ENCODE peak calls at places on chromosomes 4 and X, in six cellular contexts. One of them, this sample, is unnamed.

GRCh38 chr4:18022572-18023039 is 1.1 kb upstream of the LCORL start:
- DNase-seq in AG10803: no peak
- DNase-seq in RWPE1: no peak
- DNase-seq in neural crest cell: no peak
- DNase-seq in WERI-Rb-1: peak
- DNase-seq in nephron progenitor cell: no peak
- DNase-seq in this sample: no peak

GRCh38 chrX:7943600-7944245 is 16.5 kb upstream of the PNPLA4 start:
- DNase-seq in AG10803: no peak
- DNase-seq in WERI-Rb-1: no peak
- DNase-seq in neural crest cell: no peak
- DNase-seq in RWPE1: peak
- DNase-seq in nephron progenitor cell: no peak
- DNase-seq in this sample: no peak

GRCh38 chr4:146381263-146381872 is 140.4 kb downstream of the SLC10A7 start:
- DNase-seq in RWPE1: no peak
- DNase-seq in AG10803: no peak
- DNase-seq in nephron progenitor cell: no peak
- DNase-seq in WERI-Rb-1: no peak
- DNase-seq in neural crest cell: no peak
- DNase-seq in this sample: no peak

GRCh38 chr4:99159699-99160098 is 15.6 kb upstream of the ADH4 start:
- DNase-seq in nephron progenitor cell: no peak
- DNase-seq in neural crest cell: no peak
- DNase-seq in WERI-Rb-1: no peak
- DNase-seq in AG10803: peak
- DNase-seq in RWPE1: no peak
- DNase-seq in this sample: no peak

GRCh38 chrX:18394477-18394876 is 30.9 kb upstream of the CDKL5 start:
- DNase-seq in nephron progenitor cell: no peak
- DNase-seq in neural crest cell: no peak
- DNase-seq in WERI-Rb-1: no peak
- DNase-seq in RWPE1: no peak
- DNase-seq in AG10803: no peak
- DNase-seq in this sample: no peak

GRCh38 chr4:118351851-118352827 is 664 bp downstream of the PRSS12 start:
- DNase-seq in WERI-Rb-1: peak
- DNase-seq in AG10803: no peak
- DNase-seq in nephron progenitor cell: peak
- DNase-seq in RWPE1: peak
- DNase-seq in neural crest cell: peak
- DNase-seq in this sample: peak

GRCh38 chrX:115344885-115345653 is 55.6 kb downstream of the LUZP4 start:
- DNase-seq in AG10803: peak
- DNase-seq in WERI-Rb-1: peak
- DNase-seq in neural crest cell: no peak
- DNase-seq in nephron progenitor cell: peak
- DNase-seq in RWPE1: peak
- DNase-seq in this sample: peak

GRCh38 chrX:153744210-153745066 is 19.6 kb upstream of the PLXNB3 start:
- DNase-seq in neural crest cell: peak
- DNase-seq in WERI-Rb-1: peak
- DNase-seq in AG10803: no peak
- DNase-seq in nephron progenitor cell: peak
- DNase-seq in RWPE1: no peak
- DNase-seq in this sample: no peak

GRCh38 chrX:139429913-139430312 is 100.6 kb upstream of the F9 start:
- DNase-seq in WERI-Rb-1: no peak
- DNase-seq in RWPE1: no peak
- DNase-seq in nephron progenitor cell: no peak
- DNase-seq in neural crest cell: no peak
- DNase-seq in AG10803: peak
- DNase-seq in this sample: no peak
- TF ChIP-seq CTCF in WERI-Rb-1: no peak
- TF ChIP-seq CTCF in RWPE1: no peak
- TF ChIP-seq CTCF in nephron progenitor cell: no peak
- TF ChIP-seq CTCF in neural crest cell: peak
- TF ChIP-seq CTCF in AG10803: peak
- TF ChIP-seq CTCF in this sample: no peak

GRCh38 chr4:163673848-163674702 is 179.6 kb downstream of the TMA16 start:
- DNase-seq in RWPE1: no peak
- DNase-seq in nephron progenitor cell: no peak
- DNase-seq in WERI-Rb-1: no peak
- DNase-seq in neural crest cell: no peak
- DNase-seq in AG10803: no peak
- DNase-seq in this sample: no peak

GRCh38 chr4:163672751-163673150 is 178.3 kb downstream of the TMA16 start:
- DNase-seq in RWPE1: no peak
- DNase-seq in nephron progenitor cell: no peak
- DNase-seq in neural crest cell: no peak
- DNase-seq in WERI-Rb-1: peak
- DNase-seq in AG10803: no peak
- DNase-seq in this sample: no peak
- TF ChIP-seq CTCF in RWPE1: no peak
- TF ChIP-seq CTCF in nephron progenitor cell: no peak
- TF ChIP-seq CTCF in neural crest cell: no peak
- TF ChIP-seq CTCF in WERI-Rb-1: peak
- TF ChIP-seq CTCF in AG10803: no peak
- TF ChIP-seq CTCF in this sample: no peak

GRCh38 chr4:41865306-41865980 is 69.8 kb upstream of the TMEM33 start:
- DNase-seq in AG10803: no peak
- DNase-seq in neural crest cell: no peak
- DNase-seq in WERI-Rb-1: no peak
- DNase-seq in nephron progenitor cell: peak
- DNase-seq in RWPE1: no peak
- DNase-seq in this sample: peak
- TF ChIP-seq CTCF in AG10803: no peak
- TF ChIP-seq CTCF in neural crest cell: no peak
- TF ChIP-seq CTCF in WERI-Rb-1: no peak
- TF ChIP-seq CTCF in nephron progenitor cell: no peak
- TF ChIP-seq CTCF in RWPE1: no peak
- TF ChIP-seq CTCF in this sample: no peak

DNA sequence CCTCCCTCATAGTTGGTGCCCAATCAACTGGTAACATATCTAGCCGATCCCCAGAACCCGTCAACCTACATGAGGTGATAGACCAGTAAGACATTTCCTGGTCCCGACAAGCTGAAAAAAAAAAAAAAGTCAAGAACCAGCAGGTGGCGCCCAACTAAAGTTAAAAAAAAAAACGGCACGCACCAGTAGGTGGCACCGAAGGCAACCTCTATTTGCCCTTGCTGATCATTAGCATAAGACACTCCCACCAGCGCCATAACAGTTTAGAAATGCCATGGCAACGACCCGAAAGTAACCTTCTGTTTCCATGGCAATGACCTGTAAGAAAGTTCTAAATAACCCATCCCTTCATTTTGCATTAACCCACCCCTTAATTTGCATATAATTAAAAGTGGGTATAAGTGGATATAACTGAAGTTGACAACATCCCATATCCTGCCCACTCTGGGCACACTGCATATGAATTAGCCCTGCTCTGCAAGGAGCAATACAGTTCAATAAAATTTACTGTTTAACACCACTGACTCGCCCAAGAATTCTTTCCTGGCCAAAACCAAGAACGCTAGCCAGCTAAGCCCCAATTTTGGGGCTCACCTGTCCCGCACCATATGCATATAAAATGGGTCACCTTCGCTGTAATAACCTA is 83.9 kb upstream of the SPANXB1 start:
- DNase-seq in RWPE1: peak
- DNase-seq in neural crest cell: peak
- DNase-seq in WERI-Rb-1: peak
- DNase-seq in nephron progenitor cell: peak
- DNase-seq in AG10803: peak
- DNase-seq in this sample: no peak
- TF ChIP-seq CTCF in RWPE1: peak
- TF ChIP-seq CTCF in neural crest cell: peak
- TF ChIP-seq CTCF in WERI-Rb-1: peak
- TF ChIP-seq CTCF in nephron progenitor cell: peak
- TF ChIP-seq CTCF in AG10803: peak
- TF ChIP-seq CTCF in this sample: peak

GRCh38 chrX:12770440-12770839 is 20.8 kb upstream of the PRPS2 start:
- DNase-seq in AG10803: peak
- DNase-seq in nephron progenitor cell: no peak
- DNase-seq in WERI-Rb-1: no peak
- DNase-seq in neural crest cell: no peak
- DNase-seq in RWPE1: peak
- DNase-seq in this sample: no peak
- TF ChIP-seq CTCF in AG10803: peak
- TF ChIP-seq CTCF in nephron progenitor cell: peak
- TF ChIP-seq CTCF in WERI-Rb-1: peak
- TF ChIP-seq CTCF in neural crest cell: peak
- TF ChIP-seq CTCF in RWPE1: peak
- TF ChIP-seq CTCF in this sample: peak

DNA sequence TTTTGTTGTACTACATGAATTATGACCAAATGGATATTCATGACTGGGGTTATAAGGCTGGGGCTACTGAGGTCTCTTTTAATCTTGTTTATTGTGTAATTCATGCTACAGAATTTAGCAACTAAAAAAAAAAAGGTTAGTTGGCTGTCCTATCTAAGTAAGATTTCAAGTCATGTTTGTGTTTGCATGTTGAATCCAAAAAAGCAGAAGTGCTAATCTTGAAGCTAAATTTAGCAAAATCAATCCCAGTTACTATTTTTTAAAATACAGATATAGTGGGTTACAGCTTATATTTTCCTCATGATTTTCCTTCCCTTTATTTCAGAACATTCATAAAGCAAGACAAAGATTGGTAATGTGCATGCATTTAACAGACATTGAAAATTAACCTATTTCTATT is 19.4 kb downstream of the MTMR1 start:
- DNase-seq in AG10803: no peak
- DNase-seq in WERI-Rb-1: no peak
- DNase-seq in nephron progenitor cell: no peak
- DNase-seq in neural crest cell: no peak
- DNase-seq in RWPE1: no peak
- DNase-seq in this sample: no peak
- TF ChIP-seq CTCF in AG10803: no peak
- TF ChIP-seq CTCF in WERI-Rb-1: no peak
- TF ChIP-seq CTCF in nephron progenitor cell: no peak
- TF ChIP-seq CTCF in neural crest cell: no peak
- TF ChIP-seq CTCF in RWPE1: no peak
- TF ChIP-seq CTCF in this sample: no peak

GRCh38 chr4:15777697-15778096 is 431 bp upstream of the CD38 start:
- DNase-seq in nephron progenitor cell: no peak
- DNase-seq in neural crest cell: no peak
- DNase-seq in AG10803: no peak
- DNase-seq in RWPE1: no peak
- DNase-seq in WERI-Rb-1: no peak
- DNase-seq in this sample: no peak

GRCh38 chr4:15778191-15778741 is at the start of gene CD38:
- DNase-seq in AG10803: no peak
- DNase-seq in nephron progenitor cell: peak
- DNase-seq in neural crest cell: peak
- DNase-seq in WERI-Rb-1: no peak
- DNase-seq in RWPE1: no peak
- DNase-seq in this sample: peak

GRCh38 chr4:15779789-15780188 is 1.7 kb downstream of the CD38 start:
- DNase-seq in neural crest cell: no peak
- DNase-seq in RWPE1: no peak
- DNase-seq in WERI-Rb-1: no peak
- DNase-seq in AG10803: no peak
- DNase-seq in nephron progenitor cell: no peak
- DNase-seq in this sample: no peak

GRCh38 chr4:15778742-15779231 is 659 bp downstream of the CD38 start:
- DNase-seq in WERI-Rb-1: no peak
- DNase-seq in nephron progenitor cell: peak
- DNase-seq in RWPE1: no peak
- DNase-seq in AG10803: no peak
- DNase-seq in neural crest cell: no peak
- DNase-seq in this sample: no peak

GRCh38 chr4:15779336-15779735 is 1.2 kb downstream of the CD38 start:
- DNase-seq in RWPE1: no peak
- DNase-seq in nephron progenitor cell: peak
- DNase-seq in AG10803: peak
- DNase-seq in WERI-Rb-1: no peak
- DNase-seq in neural crest cell: peak
- DNase-seq in this sample: peak
- TF ChIP-seq CTCF in RWPE1: peak
- TF ChIP-seq CTCF in nephron progenitor cell: no peak
- TF ChIP-seq CTCF in AG10803: peak
- TF ChIP-seq CTCF in WERI-Rb-1: peak
- TF ChIP-seq CTCF in neural crest cell: peak
- TF ChIP-seq CTCF in this sample: no peak